ENCODE peak calls at places on chromosomes 6 and 20, in four cellular contexts. F is GM23338, H is fibroblast of lung, B is endothelial cell of umbilical vein. A is an unnamed sample.

GRCh38 chr6:4346659-4347333 is 211.4 kb upstream of the ECI2 start:
- DNase-seq in F (no peak), H (peak; percentile 39), B (no peak), A (no peak)

GRCh38 chr20:50744143-50744792 is 12.9 kb downstream of the PARD6B start:
- DNase-seq in F (peak; percentile 36), H (peak; percentile 86), B (peak; percentile 42), A (no peak)

GRCh38 chr6:51028271-51028670 is 209.6 kb downstream of the TFAP2B start:
- DNase-seq in F (no peak), H (peak; percentile 59), B (no peak), A (no peak)

GRCh38 chr20:59441306-59441705 is 140.9 kb downstream of the EDN3 start:
- DNase-seq in F (no peak), H (no peak), B (no peak), A (no peak)

GRCh38 chr20:1656844-1657243 is 735 bp downstream of the SIRPG start:
- DNase-seq in F (no peak), H (no peak), B (no peak), A (no peak)

GRCh38 chr6:132354517-132355167 is 46.6 kb downstream of the MOXD1 start:
- DNase-seq in F (peak; percentile 21), H (peak; percentile 13), B (no peak), A (peak; percentile 63)

GRCh38 chr6:113120577-113121285 is 736.4 kb upstream of the MARCKS start:
- DNase-seq in F (peak; percentile 1), H (peak; percentile 100), B (peak; percentile 82), A (no peak)

GRCh38 chr20:46055269-46055668 is 26.3 kb downstream of the SLC12A5 start:
- DNase-seq in F (no peak), H (no peak), B (no peak), A (no peak)

GRCh38 chr6:142551145-142551811 is 249.5 kb downstream of the ADGRG6 start:
- DNase-seq in F (no peak), H (peak; percentile 42), B (no peak), A (no peak)

GRCh38 chr6:46378882-46379405 is 112.3 kb downstream of the RCAN2 start:
- DNase-seq in F (no peak), H (no peak), B (no peak), A (no peak)

GRCh38 chr6:36349240-36349639 is 12.6 kb upstream of the BNIP5 start:
- DNase-seq in F (no peak), H (peak; percentile 24), B (no peak), A (no peak)

GRCh38 chr6:133254552-133255228 is 13.5 kb downstream of the EYA4 start:
- DNase-seq in F (no peak), H (peak; percentile 58), B (no peak), A (no peak)

GRCh38 chr20:6582449-6582848 is 185.0 kb upstream of the BMP2 start:
- DNase-seq in F (no peak), H (peak; percentile 26), B (peak; percentile 57), A (no peak)

GRCh38 chr6:31354248-31354647 is 2.7 kb downstream of the HLA-B start:
- DNase-seq in F (no peak), H (no peak), B (no peak), A (no peak)

GRCh38 chr6:158474961-158475343 is 84.9 kb upstream of the TMEM181 start:
- DNase-seq in F (no peak), H (peak; percentile 53), B (peak; percentile 21), A (no peak)

GRCh38 chr6:14905201-14905600 is 340.7 kb upstream of the JARID2 start:
- DNase-seq in F (no peak), H (no peak), B (no peak), A (no peak)
- TF ChIP-seq EZH2 in F (no peak), H (no peak), B (no peak), A (no peak)

GRCh38 chr6:165939601-165940290 is 227.9 kb downstream of the TBXT start:
- DNase-seq in F (peak; percentile 10), H (no peak), B (no peak), A (no peak)

GRCh38 chr6:165943908-165944307 is 223.7 kb downstream of the TBXT start:
- DNase-seq in F (no peak), H (no peak), B (no peak), A (no peak)

GRCh38 chr6:165940366-165940765 is 227.3 kb downstream of the TBXT start:
- DNase-seq in F (no peak), H (no peak), B (no peak), A (no peak)

GRCh38 chr6:165939047-165939446 is 228.6 kb downstream of the TBXT start:
- DNase-seq in F (no peak), H (no peak), B (no peak), A (no peak)

DNA sequence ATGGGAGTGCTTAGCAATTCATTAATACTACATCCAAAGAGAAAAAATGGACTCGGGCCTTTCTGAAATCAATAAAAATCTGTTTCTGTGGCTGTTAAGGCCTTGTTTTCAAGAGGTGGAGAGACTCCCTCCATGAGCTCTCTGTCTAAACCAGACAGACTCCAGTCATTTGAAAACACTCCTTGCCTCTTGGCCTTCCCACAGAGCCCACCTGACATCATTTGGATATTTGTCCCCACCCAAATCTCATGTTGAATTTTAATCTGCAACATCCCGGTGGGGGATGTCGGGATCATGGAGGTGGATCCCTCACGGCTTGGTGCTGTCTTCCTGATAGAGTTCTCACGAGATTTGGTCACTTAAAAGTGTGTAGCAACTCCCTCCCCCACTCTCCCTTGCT is 226.4 kb downstream of the TBXT start:
- DNase-seq in F (no peak), H (no peak), B (no peak), A (no peak)
- TF ChIP-seq EZH2 in F (no peak), H (no peak), B (no peak), A (no peak)

DNA sequence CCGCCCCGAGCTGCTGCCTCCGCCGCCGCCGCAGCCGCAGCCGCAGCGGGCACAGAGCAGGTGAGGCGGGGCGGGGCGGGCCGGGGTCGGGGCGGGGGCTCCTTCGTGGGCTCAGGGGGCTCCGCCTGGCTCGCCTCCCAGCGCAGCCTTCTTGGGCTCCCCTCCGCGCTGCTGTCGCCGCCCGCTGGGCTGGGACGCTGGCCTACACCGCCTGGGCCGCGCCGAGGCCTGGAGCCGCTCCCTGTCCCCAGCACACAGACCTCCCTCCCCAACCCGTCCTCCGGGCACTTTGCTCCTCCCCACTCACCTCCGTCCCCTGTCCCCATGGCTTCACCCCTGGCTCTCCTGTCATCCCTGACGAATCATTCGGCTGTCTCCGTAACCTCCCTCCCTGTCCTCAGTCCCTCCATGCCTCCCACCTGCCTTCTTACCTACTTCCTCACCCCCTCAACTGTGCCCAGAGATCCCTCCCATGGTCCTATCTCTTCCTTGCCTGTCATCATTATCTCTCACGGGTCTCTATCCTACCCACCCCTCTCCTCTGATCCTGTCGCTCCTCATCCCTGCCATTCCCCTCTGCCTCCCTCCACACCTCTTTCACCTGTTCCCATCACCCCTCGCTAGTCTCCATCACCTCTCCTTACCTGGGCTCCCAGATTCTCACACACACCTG is 504 bp downstream of the TTBK1 start:
- DNase-seq in F (peak; percentile 44), H (no peak), B (no peak), A (no peak)
- TF ChIP-seq EZH2 in F (no peak), H (peak; percentile 91), B (peak; percentile 86), A (no peak)

GRCh38 chr6:157236040-157236725 is 87.1 kb downstream of the TMEM242 start:
- DNase-seq in F (peak; percentile 43), H (no peak), B (no peak), A (no peak)
- TF ChIP-seq EZH2 in F (no peak), H (peak; percentile 18), B (peak; percentile 96), A (no peak)

GRCh38 chr20:20366551-20366895 is 1.4 kb upstream of the INSM1 start:
- DNase-seq in F (peak; percentile 4), H (no peak), B (no peak), A (no peak)

GRCh38 chr20:20366896-20367680 is 816 bp upstream of the INSM1 start:
- DNase-seq in F (peak; percentile 75), H (no peak), B (no peak), A (no peak)

GRCh38 chr20:20369353-20370086 is 1.6 kb downstream of the INSM1 start:
- DNase-seq in F (peak; percentile 72), H (no peak), B (no peak), A (no peak)

GRCh38 chr20:20368414-20369352 is 779 bp downstream of the INSM1 start:
- DNase-seq in F (peak; percentile 10), H (no peak), B (no peak), A (no peak)

GRCh38 chr20:20367681-20368413 is at the start of gene INSM1:
- DNase-seq in F (peak; percentile 75), H (no peak), B (no peak), A (no peak)
- TF ChIP-seq EZH2 in F (no peak), H (no peak), B (peak; percentile 60), A (no peak)